ENCODE peak calls at places on chromosomes 4 and X, in nine cellular contexts. S, F, R, I, X, N, Z, C and E are unnamed samples.

GRCh38 chr4:138222041-138222440 is 20.1 kb downstream of the SLC7A11 start:
- DNase-seq in S (no peak), F (no peak), R (no peak), I (peak), X (no peak), N (no peak), Z (no peak), C (peak), E (no peak)

GRCh38 chr4:3483471-3483921 is 20.4 kb downstream of the DOK7 start:
- DNase-seq in S (no peak), F (no peak), R (no peak), I (no peak), X (no peak), N (no peak), Z (no peak), C (peak), E (no peak)

GRCh38 chr4:102981005-102981404 is 38.5 kb downstream of the SLC9B1 start:
- DNase-seq in S (no peak), F (no peak), R (no peak), I (no peak), X (no peak), N (no peak), Z (no peak), C (no peak), E (no peak)

GRCh38 chrX:32139463-32139862 is 1067.6 kb upstream of the FTHL17 start:
- DNase-seq in S (no peak), F (no peak), R (no peak), I (no peak), X (no peak), N (no peak), Z (no peak), C (no peak), E (no peak)

GRCh38 chrX:49226946-49227345 is 6.2 kb downstream of the CACNA1F start:
- DNase-seq in S (no peak), F (no peak), R (no peak), I (no peak), X (no peak), N (no peak), Z (no peak), C (no peak), E (no peak)

GRCh38 chr4:1312821-1313640 is 23.3 kb downstream of the MAEA start:
- DNase-seq in S (no peak), F (no peak), R (no peak), I (no peak), X (no peak), N (no peak), Z (no peak), C (no peak), E (no peak)

GRCh38 chr4:169102011-169102410 is 92.0 kb upstream of the CBR4 start:
- DNase-seq in S (no peak), F (no peak), R (no peak), I (peak), X (no peak), N (no peak), Z (no peak), C (no peak), E (no peak)

GRCh38 chr4:132737344-132737743 is 411.8 kb upstream of the PCDH10 start:
- DNase-seq in S (no peak), F (no peak), R (no peak), I (no peak), X (no peak), N (no peak), Z (no peak), C (no peak), E (no peak)

GRCh38 chr4:101439926-101440325 is 92.6 kb upstream of the PPP3CA start:
- DNase-seq in S (no peak), F (no peak), R (no peak), I (no peak), X (no peak), N (no peak), Z (no peak), C (peak), E (no peak)

GRCh38 chrX:132004728-132005127 is 18.4 kb upstream of the STK26 start:
- DNase-seq in S (no peak), F (no peak), R (no peak), I (no peak), X (no peak), N (no peak), Z (no peak), C (no peak), E (no peak)

GRCh38 chr4:181006509-181007290 is 1236.5 kb upstream of the TENM3 start:
- DNase-seq in S (no peak), F (no peak), R (no peak), I (peak), X (no peak), N (no peak), Z (no peak), C (no peak), E (no peak)

GRCh38 chrX:53357799-53358530 is 64.5 kb downstream of the SMC1A start:
- DNase-seq in S (no peak), F (no peak), R (peak), I (peak), X (no peak), N (no peak), Z (no peak), C (peak), E (no peak)

GRCh38 chr4:60655356-60655755 is 544.8 kb upstream of the ADGRL3 start:
- DNase-seq in S (no peak), F (no peak), R (no peak), I (peak), X (no peak), N (no peak), Z (no peak), C (peak), E (no peak)

GRCh38 chr4:77159798-77160197 is 2.8 kb downstream of the CCNG2 start:
- DNase-seq in S (no peak), F (no peak), R (no peak), I (no peak), X (no peak), N (no peak), Z (no peak), C (no peak), E (no peak)

GRCh38 chrX:1491851-1492349 is 39.2 kb upstream of the ASMTL start:
- DNase-seq in S (peak), F (peak), R (peak), I (no peak), X (peak), N (peak), Z (no peak), C (no peak), E (peak)